ENCODE peak calls at places on chromosomes 6 and 20, in five cellular contexts. U is NCI-H460; R is stimulated activated CD4-positive, alpha-beta T cell treated with anti-CD3 and anti-CD28 coated beads, Interleukin-1b, Interleukin-23, amount 100 ng/mL, for 48 hours; H is HFFc6; O is activated CD4-positive, alpha-beta memory T cell treated with anti-CD3 and anti-CD28 coated beads for 36 hours. D is an unnamed sample.

GRCh38 chr6:97765480-97765879 is 482.5 kb upstream of the MMS22L start:
- DNase-seq in H (no peak), O (no peak), U (peak), R (no peak), D (peak)

GRCh38 chr6:36797055-36797454 is 42.2 kb downstream of the CPNE5 start:
- DNase-seq in O (no peak), H (no peak), U (no peak), R (no peak), D (no peak)

GRCh38 chr20:32184953-32185603 is 22.5 kb downstream of the PLAGL2 start:
- DNase-seq in O (no peak), U (no peak), R (no peak), H (no peak), D (no peak)

GRCh38 chr6:162459985-162460384 is 267.6 kb downstream of the PRKN start:
- DNase-seq in U (no peak), H (no peak), R (no peak), O (no peak), D (no peak)

GRCh38 chr6:89479902-89480301 is 47.0 kb downstream of the ANKRD6 start:
- DNase-seq in U (no peak), R (no peak), O (no peak), H (no peak), D (no peak)

GRCh38 chr20:25274481-25274880 is 26.6 kb downstream of the PYGB start:
- DNase-seq in H (no peak), U (no peak), O (no peak), R (no peak), D (no peak)

GRCh38 chr6:148203970-148204369 is 138.7 kb upstream of the SASH1 start:
- DNase-seq in U (no peak), R (peak), O (peak), H (no peak), D (peak)

GRCh38 chr6:43682724-43683429 is 4.7 kb downstream of the MRPS18A start:
- DNase-seq in O (no peak), R (no peak), U (no peak), H (no peak), D (no peak)

GRCh38 chr6:13431861-13432465 is 55.4 kb downstream of the GFOD1 start:
- DNase-seq in H (peak), O (peak), R (peak), U (no peak), D (no peak)

GRCh38 chr20:47669927-47670890 is 115.1 kb downstream of the SULF2 start:
- DNase-seq in H (no peak), O (no peak), R (no peak), U (no peak), D (no peak)

GRCh38 chr6:139150915-139151314 is 16.0 kb downstream of the HECA start:
- DNase-seq in R (peak), O (peak), H (no peak), U (no peak), D (no peak)

GRCh38 chr20:43514062-43514971 is 6.8 kb downstream of the L3MBTL1 start:
- DNase-seq in R (peak), O (peak), H (peak), U (peak), D (peak)